ENCODE peak calls at places on chromosome 20, in ten cellular contexts. W, N, L, O, F, K, G, Q, I and U are unnamed samples.

GRCh38 chr20:50413088-50413500 is 97.1 kb upstream of the PTPN1 start:
- DNase-seq in Q (no peak), F (peak), O (no peak), N (no peak), L (no peak), K (peak), W (peak), I (no peak), G (peak), U (peak)

GRCh38 chr20:44187054-44187762 is at the start of gene JPH2:
- DNase-seq in W (peak), I (peak), G (peak), Q (no peak), K (peak), O (peak), F (peak), L (no peak), N (no peak), U (peak)

GRCh38 chr20:41340327-41341055 is at the start of gene LPIN3:
- DNase-seq in N (peak), I (peak), F (peak), W (peak), L (peak), O (peak), K (peak), Q (peak), G (peak), U (peak)

GRCh38 chr20:4181956-4182945 is 166.9 kb upstream of the RNF24 start:
- DNase-seq in I (no peak), N (no peak), W (no peak), G (no peak), K (no peak), O (peak), L (no peak), F (no peak), Q (no peak), U (no peak)

GRCh38 chr20:31473331-31474096 is 1.4 kb downstream of the DEFB124 start:
- DNase-seq in K (peak), G (no peak), F (no peak), Q (no peak), L (no peak), O (no peak), I (no peak), W (no peak), N (no peak), U (no peak)

GRCh38 chr20:24504331-24505285 is 35.2 kb downstream of the SYNDIG1 start:
- DNase-seq in L (no peak), O (no peak), K (no peak), Q (no peak), I (no peak), F (no peak), G (no peak), N (no peak), W (no peak), U (no peak)

GRCh38 chr20:6490849-6491248 is 276.6 kb upstream of the BMP2 start:
- DNase-seq in I (no peak), F (no peak), N (no peak), K (no peak), L (no peak), O (no peak), G (no peak), Q (no peak), W (no peak), U (no peak)

GRCh38 chr20:45012682-45013302 is 46.5 kb downstream of the STK4 start:
- DNase-seq in W (peak), Q (no peak), G (peak), F (peak), K (peak), I (no peak), O (no peak), N (no peak), L (no peak), U (no peak)

GRCh38 chr20:3846740-3847418 is at the start of gene MAVS:
- DNase-seq in O (peak), G (peak), Q (peak), N (peak), K (peak), W (peak), L (peak), I (peak), F (peak), U (peak)

GRCh38 chr20:51583499-51583898 is 41.0 kb upstream of the NFATC2 start:
- DNase-seq in G (no peak), N (no peak), L (no peak), F (no peak), K (no peak), I (no peak), W (no peak), Q (no peak), O (no peak), U (no peak)

GRCh38 chr20:34407962-34408474 is 44.9 kb downstream of the ITCH start:
- DNase-seq in G (no peak), O (no peak), Q (no peak), I (no peak), K (no peak), L (no peak), F (no peak), W (no peak), N (no peak), U (no peak)

GRCh38 chr20:15068486-15068885 is 731.1 kb upstream of the FLRT3 start:
- DNase-seq in Q (no peak), I (no peak), F (no peak), W (no peak), G (no peak), N (no peak), K (no peak), L (no peak), O (no peak), U (no peak)

DNA sequence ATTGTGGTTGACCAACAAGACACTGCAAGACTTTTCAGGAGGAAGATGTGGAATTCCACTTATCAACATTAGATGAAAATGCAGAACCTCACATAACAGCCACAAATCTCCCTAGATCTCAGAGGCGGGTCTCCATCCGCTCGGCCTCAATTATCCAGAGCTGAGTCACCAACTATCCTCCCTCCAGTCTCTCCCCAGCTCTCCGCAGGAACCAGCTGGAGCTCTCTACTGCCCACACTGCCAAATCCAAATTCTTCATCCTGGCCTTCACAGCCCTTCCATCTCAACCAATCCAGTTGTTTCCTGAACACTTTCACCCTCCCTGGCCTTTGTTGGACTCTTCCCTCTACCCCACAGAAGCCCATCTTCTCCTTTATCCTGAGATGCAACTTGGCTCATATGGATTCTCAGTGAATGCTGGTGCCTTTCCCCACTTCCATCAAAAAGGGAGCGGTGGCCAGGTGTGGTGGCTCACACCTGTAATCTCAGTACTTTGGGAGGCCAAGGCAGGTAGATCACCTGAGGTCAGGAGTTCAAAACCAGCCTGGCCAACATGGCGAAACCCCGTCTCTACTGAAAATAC is 3.5 kb upstream of the TGIF2 start:
- DNase-seq in Q (no peak), G (peak), O (no peak), W (no peak), L (no peak), I (no peak), N (no peak), F (no peak), K (peak), U (peak)
- TF ChIP-seq CTCF in Q (no peak), G (no peak), O (no peak), W (no peak), L (no peak), I (no peak), N (no peak), F (no peak), K (no peak), U (no peak)

DNA sequence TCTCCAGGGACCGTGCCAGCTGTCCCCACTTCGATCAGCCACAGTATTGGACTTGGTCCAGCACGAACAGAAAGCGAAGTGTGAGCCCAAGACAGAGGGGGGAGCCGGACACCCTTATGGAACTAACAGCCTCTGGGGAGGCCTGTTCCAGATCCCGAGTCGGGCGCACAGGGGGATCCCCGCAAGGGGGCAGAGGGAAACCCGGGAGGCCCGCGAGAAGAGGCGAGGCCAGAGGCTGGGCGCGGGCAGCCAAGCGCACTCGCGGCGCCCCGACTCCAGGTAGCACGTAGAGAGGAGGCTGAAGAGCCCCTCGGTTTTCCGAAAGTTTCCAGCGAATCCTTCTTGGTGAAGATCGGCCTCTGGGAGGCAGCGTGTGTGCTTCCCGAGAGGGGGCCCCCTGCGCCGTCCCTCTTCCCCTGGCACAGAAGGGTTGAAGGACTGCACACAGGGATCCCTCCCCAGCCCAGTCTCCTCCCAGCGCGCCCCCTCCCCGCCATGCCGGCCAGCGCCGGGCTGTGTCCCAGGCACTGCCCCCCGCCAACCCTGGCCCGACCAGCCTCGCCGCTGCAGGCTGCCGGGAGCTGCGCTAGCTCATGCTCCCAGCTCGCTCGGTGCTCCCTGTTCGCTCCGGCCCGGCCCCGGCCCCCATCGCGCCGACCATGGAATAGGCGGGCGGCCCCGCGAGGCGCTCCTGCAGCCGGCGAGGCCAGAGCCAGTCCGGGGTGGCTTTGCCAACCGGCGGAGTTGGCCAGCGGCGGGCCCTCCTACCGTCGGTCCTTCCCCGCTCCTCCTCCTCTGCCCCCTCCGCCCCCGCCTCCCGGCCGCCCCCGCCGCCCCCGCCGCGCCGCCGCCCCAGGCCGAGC is 550 bp upstream of the SLC24A3 start:
- DNase-seq in N (no peak), O (peak), K (peak), L (no peak), I (no peak), F (no peak), Q (peak), W (no peak), G (no peak), U (no peak)
- H3K4me3 ChIP-seq in N (no peak), O (peak), K (peak), L (no peak), I (peak), F (peak), Q (peak), W (no peak), G (peak), U (peak)

GRCh38 chr20:61712632-61713031 is 353.0 kb downstream of the TAF4 start:
- DNase-seq in N (no peak), O (no peak), W (no peak), K (no peak), Q (peak), G (no peak), F (no peak), I (no peak), L (no peak), U (no peak)
- TF ChIP-seq CTCF in N (no peak), O (no peak), W (no peak), K (no peak), Q (no peak), G (no peak), F (no peak), I (no peak), L (no peak), U (no peak)

DNA sequence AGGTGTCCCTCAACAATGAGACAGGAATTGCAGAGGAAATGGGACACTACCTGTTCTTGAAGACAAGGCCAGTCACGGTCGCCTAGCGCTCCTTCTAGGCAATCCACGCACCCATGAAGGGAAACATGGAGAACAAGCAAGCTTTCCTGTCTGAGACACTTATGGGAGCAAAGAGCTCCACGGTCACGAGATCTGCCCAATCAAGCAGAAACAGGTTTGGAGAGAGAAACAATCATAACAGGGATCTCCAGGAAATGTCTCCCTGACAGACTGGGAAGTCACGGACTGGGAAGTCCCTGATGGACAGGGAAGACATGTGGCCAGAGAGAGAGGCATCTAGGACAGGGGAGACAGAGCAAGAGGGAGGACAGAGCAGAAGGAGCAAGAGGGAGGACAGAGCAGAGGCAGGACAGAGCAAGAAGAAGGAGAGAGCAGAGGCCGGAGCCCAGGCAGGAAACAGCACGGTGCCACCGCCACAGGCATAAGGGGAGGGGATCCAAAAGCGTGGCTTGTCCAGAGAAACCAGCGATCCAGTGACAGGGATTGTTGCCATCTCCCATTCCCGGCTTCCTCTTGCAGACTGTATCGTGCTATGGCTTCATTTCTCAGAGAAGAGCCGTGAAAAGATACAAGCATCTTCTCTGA is 167.8 kb upstream of the ZNF337 start:
- DNase-seq in O (no peak), F (no peak), G (no peak), Q (no peak), L (no peak), I (no peak), N (no peak), K (no peak), W (no peak), U (no peak)
- H3K4me3 ChIP-seq in O (no peak), F (no peak), G (no peak), Q (no peak), L (no peak), I (no peak), N (no peak), K (no peak), W (no peak), U (no peak)

GRCh38 chr20:48617481-48617880 is 210.3 kb downstream of the PREX1 start:
- DNase-seq in W (no peak), I (no peak), K (no peak), L (no peak), O (peak), N (no peak), F (no peak), G (no peak), Q (peak), U (no peak)
- TF ChIP-seq CTCF in W (no peak), I (no peak), K (no peak), L (no peak), O (no peak), N (no peak), F (no peak), G (no peak), Q (no peak), U (no peak)

DNA sequence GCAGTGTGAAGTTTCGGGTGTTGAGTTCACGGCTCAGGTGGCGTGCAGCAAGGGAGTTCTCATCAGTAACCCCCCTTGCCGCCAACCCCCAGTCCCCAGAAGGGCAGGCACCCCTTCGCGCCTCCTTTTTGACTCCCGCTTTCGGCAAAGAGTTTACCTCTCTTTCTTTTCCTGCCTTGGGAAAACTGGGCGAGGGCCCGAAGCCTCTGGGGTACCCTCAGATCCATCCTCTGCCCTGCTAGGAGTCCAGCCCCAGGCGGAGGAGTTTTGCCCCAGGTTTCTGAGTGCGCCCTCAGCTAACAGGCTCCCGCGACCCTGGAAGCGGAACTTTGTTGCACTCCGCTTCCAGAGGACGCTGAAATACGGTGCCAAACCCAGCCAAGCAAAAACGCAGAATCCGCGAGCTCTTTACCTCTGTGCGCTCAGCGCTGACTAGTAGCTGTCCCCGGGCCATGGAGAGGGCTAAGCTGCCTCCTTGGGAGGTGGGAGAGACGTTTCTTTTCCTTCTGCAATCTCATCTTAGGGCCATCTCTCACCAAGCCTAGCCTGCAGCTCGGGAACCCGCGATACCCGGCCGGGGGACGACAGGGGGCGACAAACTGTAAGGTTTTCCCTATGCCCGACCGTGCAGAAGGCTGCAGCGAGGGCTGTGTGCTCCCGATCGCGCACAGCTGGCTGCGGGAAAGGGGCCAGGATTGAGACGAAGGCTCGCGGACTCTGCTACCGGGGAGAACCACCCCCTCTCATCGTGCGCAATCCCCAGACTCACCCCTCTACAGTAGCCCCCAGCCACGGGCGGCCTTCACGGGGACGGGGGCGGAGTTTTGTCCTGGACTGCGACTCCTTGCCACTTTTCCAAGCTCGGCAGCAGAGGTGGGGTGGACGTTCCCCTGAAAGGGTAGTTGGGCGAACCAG is 2.7 kb upstream of the PAX1 start:
- DNase-seq in F (peak), L (no peak), N (peak), I (peak), G (peak), Q (peak), W (no peak), K (no peak), O (no peak), U (peak)
- H3K4me3 ChIP-seq in F (no peak), L (no peak), N (no peak), I (peak), G (no peak), Q (no peak), W (no peak), K (no peak), O (peak), U (no peak)

GRCh38 chr20:48129319-48129973 is 344.2 kb upstream of the SULF2 start:
- DNase-seq in N (no peak), L (no peak), G (peak), Q (no peak), I (no peak), O (no peak), K (no peak), W (no peak), F (no peak), U (peak)
- TF ChIP-seq CTCF in N (no peak), L (no peak), G (no peak), Q (no peak), I (no peak), O (no peak), K (no peak), W (no peak), F (no peak), U (no peak)

GRCh38 chr20:48828734-48829460 is 1.1 kb upstream of the PREX1 start:
- DNase-seq in W (no peak), Q (no peak), N (no peak), K (no peak), I (peak), G (no peak), L (no peak), F (no peak), O (no peak), U (no peak)
- H3K4me3 ChIP-seq in W (peak), Q (no peak), N (peak), K (peak), I (peak), G (peak), L (peak), F (peak), O (peak), U (peak)

GRCh38 chr20:48879609-48880008 is 41.9 kb upstream of the ARFGEF2 start:
- DNase-seq in W (peak), I (no peak), Q (no peak), O (no peak), N (no peak), K (peak), L (no peak), F (no peak), G (peak), U (no peak)

GRCh38 chr20:48878849-48879248 is 42.7 kb upstream of the ARFGEF2 start:
- DNase-seq in L (no peak), Q (no peak), W (no peak), N (no peak), G (no peak), I (no peak), O (no peak), K (no peak), F (no peak), U (no peak)

GRCh38 chr20:48875914-48876240 is 45.6 kb upstream of the ARFGEF2 start:
- DNase-seq in K (peak), G (peak), Q (no peak), O (no peak), F (peak), W (no peak), I (no peak), L (no peak), N (no peak), U (no peak)

GRCh38 chr20:48875233-48875913 is 46.1 kb upstream of the ARFGEF2 start:
- DNase-seq in L (no peak), I (no peak), O (no peak), Q (no peak), N (no peak), K (no peak), W (no peak), G (no peak), F (no peak), U (no peak)

GRCh38 chr20:48877299-48877698 is 44.2 kb upstream of the ARFGEF2 start:
- DNase-seq in F (no peak), L (no peak), K (no peak), O (no peak), W (no peak), G (no peak), Q (no peak), N (no peak), I (no peak), U (no peak)
- TF ChIP-seq CTCF in F (no peak), L (no peak), K (no peak), O (no peak), W (no peak), G (no peak), Q (no peak), N (no peak), I (no peak), U (no peak)

GRCh38 chr20:63819224-63819917 is 11.7 kb downstream of the ZBTB46 start:
- DNase-seq in I (peak), W (peak), O (no peak), F (peak), G (peak), Q (no peak), K (peak), N (no peak), L (no peak), U (peak)
- H3K4me3 ChIP-seq in I (peak), W (peak), O (peak), F (peak), G (peak), Q (no peak), K (peak), N (no peak), L (no peak), U (peak)